ENCODE peak calls at places on chromosome 16, in nine cellular contexts. One of them, this sample, is unnamed.

GRCh38 chr16:77965346-77965745 is 57.0 kb upstream of the CLEC3A start:
- DNase-seq in neural crest cell: no peak
- DNase-seq in fibroblast of lung: no peak
- DNase-seq in epithelial cell of esophagus: no peak
- DNase-seq in psoas muscle: no peak
- DNase-seq in lung: no peak
- DNase-seq in progenitor cell of endocrine pancreas: no peak
- DNase-seq in spleen: no peak
- DNase-seq in AG10803: peak
- DNase-seq in this sample: no peak

GRCh38 chr16:89210165-89210903 is 7.2 kb upstream of the ZNF778 start:
- DNase-seq in neural crest cell: no peak
- DNase-seq in fibroblast of lung: no peak
- DNase-seq in epithelial cell of esophagus: no peak
- DNase-seq in psoas muscle: no peak
- DNase-seq in lung: no peak
- DNase-seq in progenitor cell of endocrine pancreas: no peak
- DNase-seq in spleen: no peak
- DNase-seq in AG10803: no peak
- DNase-seq in this sample: no peak

GRCh38 chr16:26111900-26112299 is 420.1 kb downstream of the HS3ST4 start:
- DNase-seq in neural crest cell: no peak
- DNase-seq in fibroblast of lung: no peak
- DNase-seq in epithelial cell of esophagus: no peak
- DNase-seq in psoas muscle: no peak
- DNase-seq in lung: no peak
- DNase-seq in progenitor cell of endocrine pancreas: no peak
- DNase-seq in spleen: no peak
- DNase-seq in AG10803: no peak
- DNase-seq in this sample: no peak

GRCh38 chr16:30548392-30549255 is 9.6 kb downstream of the ZNF764 start:
- DNase-seq in neural crest cell: no peak
- DNase-seq in fibroblast of lung: no peak
- DNase-seq in epithelial cell of esophagus: no peak
- DNase-seq in psoas muscle: no peak
- DNase-seq in lung: no peak
- DNase-seq in progenitor cell of endocrine pancreas: no peak
- DNase-seq in spleen: no peak
- DNase-seq in AG10803: no peak
- DNase-seq in this sample: no peak

GRCh38 chr16:27362570-27363245 is 39.3 kb upstream of the IL21R start:
- DNase-seq in neural crest cell: no peak
- DNase-seq in fibroblast of lung: no peak
- DNase-seq in epithelial cell of esophagus: no peak
- DNase-seq in psoas muscle: no peak
- DNase-seq in lung: no peak
- DNase-seq in progenitor cell of endocrine pancreas: no peak
- DNase-seq in spleen: no peak
- DNase-seq in AG10803: no peak
- DNase-seq in this sample: no peak

GRCh38 chr16:57493767-57494166 is 7.5 kb upstream of the DOK4 start:
- DNase-seq in neural crest cell: no peak
- DNase-seq in fibroblast of lung: no peak
- DNase-seq in epithelial cell of esophagus: no peak
- DNase-seq in psoas muscle: no peak
- DNase-seq in lung: no peak
- DNase-seq in progenitor cell of endocrine pancreas: no peak
- DNase-seq in spleen: no peak
- DNase-seq in AG10803: no peak
- DNase-seq in this sample: no peak

GRCh38 chr16:82796047-82796446 is 169.3 kb downstream of the CDH13 start:
- DNase-seq in neural crest cell: no peak
- DNase-seq in fibroblast of lung: no peak
- DNase-seq in epithelial cell of esophagus: no peak
- DNase-seq in psoas muscle: no peak
- DNase-seq in lung: no peak
- DNase-seq in progenitor cell of endocrine pancreas: no peak
- DNase-seq in spleen: no peak
- DNase-seq in AG10803: no peak
- DNase-seq in this sample: no peak

GRCh38 chr16:27843800-27844199 is 219.7 kb downstream of the GSG1L start:
- DNase-seq in neural crest cell: no peak
- DNase-seq in fibroblast of lung: no peak
- DNase-seq in epithelial cell of esophagus: no peak
- DNase-seq in psoas muscle: peak
- DNase-seq in lung: no peak
- DNase-seq in progenitor cell of endocrine pancreas: no peak
- DNase-seq in spleen: peak
- DNase-seq in AG10803: no peak
- DNase-seq in this sample: no peak

GRCh38 chr16:86502856-86503748 is 7.2 kb upstream of the FOXF1 start:
- DNase-seq in neural crest cell: no peak
- DNase-seq in fibroblast of lung: peak
- DNase-seq in epithelial cell of esophagus: no peak
- DNase-seq in psoas muscle: no peak
- DNase-seq in lung: no peak
- DNase-seq in progenitor cell of endocrine pancreas: no peak
- DNase-seq in spleen: no peak
- DNase-seq in AG10803: no peak
- DNase-seq in this sample: no peak

GRCh38 chr16:88804173-88804551 is 573 bp downstream of the CDT1 start:
- DNase-seq in neural crest cell: no peak
- DNase-seq in fibroblast of lung: no peak
- DNase-seq in epithelial cell of esophagus: no peak
- DNase-seq in psoas muscle: peak
- DNase-seq in lung: no peak
- DNase-seq in progenitor cell of endocrine pancreas: no peak
- DNase-seq in spleen: peak
- DNase-seq in AG10803: no peak
- DNase-seq in this sample: no peak

GRCh38 chr16:49338867-49339266 is 34.7 kb upstream of the C16orf78 start:
- DNase-seq in neural crest cell: no peak
- DNase-seq in fibroblast of lung: no peak
- DNase-seq in epithelial cell of esophagus: no peak
- DNase-seq in psoas muscle: no peak
- DNase-seq in lung: no peak
- DNase-seq in progenitor cell of endocrine pancreas: no peak
- DNase-seq in spleen: no peak
- DNase-seq in AG10803: no peak
- DNase-seq in this sample: no peak

GRCh38 chr16:49337814-49338350 is 35.7 kb upstream of the C16orf78 start:
- DNase-seq in neural crest cell: no peak
- DNase-seq in fibroblast of lung: no peak
- DNase-seq in epithelial cell of esophagus: no peak
- DNase-seq in psoas muscle: no peak
- DNase-seq in lung: no peak
- DNase-seq in progenitor cell of endocrine pancreas: no peak
- DNase-seq in spleen: no peak
- DNase-seq in AG10803: no peak
- DNase-seq in this sample: no peak

GRCh38 chr16:49333268-49333597 is 40.4 kb upstream of the C16orf78 start:
- DNase-seq in neural crest cell: no peak
- DNase-seq in fibroblast of lung: no peak
- DNase-seq in epithelial cell of esophagus: no peak
- DNase-seq in psoas muscle: no peak
- DNase-seq in lung: peak
- DNase-seq in progenitor cell of endocrine pancreas: no peak
- DNase-seq in spleen: no peak
- DNase-seq in AG10803: no peak
- DNase-seq in this sample: no peak

GRCh38 chr16:49336581-49336980 is 37.0 kb upstream of the C16orf78 start:
- DNase-seq in neural crest cell: no peak
- DNase-seq in fibroblast of lung: no peak
- DNase-seq in epithelial cell of esophagus: no peak
- DNase-seq in psoas muscle: no peak
- DNase-seq in lung: no peak
- DNase-seq in progenitor cell of endocrine pancreas: no peak
- DNase-seq in spleen: no peak
- DNase-seq in AG10803: no peak
- DNase-seq in this sample: no peak

GRCh38 chr16:49335828-49336227 is 37.8 kb upstream of the C16orf78 start:
- DNase-seq in neural crest cell: no peak
- DNase-seq in fibroblast of lung: no peak
- DNase-seq in epithelial cell of esophagus: no peak
- DNase-seq in psoas muscle: no peak
- DNase-seq in lung: no peak
- DNase-seq in progenitor cell of endocrine pancreas: no peak
- DNase-seq in spleen: no peak
- DNase-seq in AG10803: no peak
- DNase-seq in this sample: no peak
- TF ChIP-seq CTCF in neural crest cell: no peak
- TF ChIP-seq CTCF in fibroblast of lung: no peak
- TF ChIP-seq CTCF in epithelial cell of esophagus: no peak
- TF ChIP-seq CTCF in psoas muscle: no peak
- TF ChIP-seq CTCF in lung: no peak
- TF ChIP-seq CTCF in progenitor cell of endocrine pancreas: no peak
- TF ChIP-seq CTCF in spleen: no peak
- TF ChIP-seq CTCF in AG10803: no peak
- TF ChIP-seq CTCF in this sample: no peak

DNA sequence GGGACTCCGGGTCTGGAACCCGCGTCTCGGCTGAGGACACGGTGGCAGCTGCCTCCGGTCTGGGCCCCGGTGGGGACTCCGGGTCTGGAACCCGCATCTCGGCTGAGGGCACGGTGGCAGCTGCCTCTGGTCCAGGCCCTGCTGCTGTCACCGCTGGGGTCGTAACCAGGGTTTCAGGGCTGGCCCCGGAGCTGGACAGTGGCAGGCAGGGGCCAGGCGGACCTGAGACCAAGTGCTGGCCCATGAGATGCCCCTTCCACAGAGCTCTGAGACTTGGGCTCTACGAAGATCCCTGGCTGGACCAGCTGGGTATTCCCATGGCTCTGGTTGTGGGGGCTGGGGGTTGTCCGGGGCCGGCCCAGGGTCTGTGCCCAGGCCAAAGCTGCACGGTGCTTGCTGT is 3.8 kb downstream of the RPUSD1 start:
- DNase-seq in neural crest cell: no peak
- DNase-seq in fibroblast of lung: no peak
- DNase-seq in epithelial cell of esophagus: no peak
- DNase-seq in psoas muscle: no peak
- DNase-seq in lung: no peak
- DNase-seq in progenitor cell of endocrine pancreas: no peak
- DNase-seq in spleen: no peak
- DNase-seq in AG10803: no peak
- DNase-seq in this sample: no peak
- TF ChIP-seq CTCF in neural crest cell: no peak
- TF ChIP-seq CTCF in fibroblast of lung: no peak
- TF ChIP-seq CTCF in epithelial cell of esophagus: no peak
- TF ChIP-seq CTCF in psoas muscle: no peak
- TF ChIP-seq CTCF in lung: no peak
- TF ChIP-seq CTCF in progenitor cell of endocrine pancreas: no peak
- TF ChIP-seq CTCF in spleen: no peak
- TF ChIP-seq CTCF in AG10803: no peak
- TF ChIP-seq CTCF in this sample: no peak

GRCh38 chr16:68445458-68445857 is 2.9 kb downstream of the SMPD3 start:
- DNase-seq in neural crest cell: peak
- DNase-seq in fibroblast of lung: peak
- DNase-seq in epithelial cell of esophagus: peak
- DNase-seq in psoas muscle: no peak
- DNase-seq in lung: peak
- DNase-seq in progenitor cell of endocrine pancreas: peak
- DNase-seq in spleen: no peak
- DNase-seq in AG10803: no peak
- DNase-seq in this sample: peak
- TF ChIP-seq CTCF in neural crest cell: peak
- TF ChIP-seq CTCF in fibroblast of lung: peak
- TF ChIP-seq CTCF in epithelial cell of esophagus: peak
- TF ChIP-seq CTCF in psoas muscle: no peak
- TF ChIP-seq CTCF in lung: peak
- TF ChIP-seq CTCF in progenitor cell of endocrine pancreas: peak
- TF ChIP-seq CTCF in spleen: peak
- TF ChIP-seq CTCF in AG10803: peak
- TF ChIP-seq CTCF in this sample: peak

GRCh38 chr16:53220585-53220984 is 165.8 kb downstream of the CHD9 start:
- DNase-seq in neural crest cell: no peak
- DNase-seq in fibroblast of lung: no peak
- DNase-seq in epithelial cell of esophagus: no peak
- DNase-seq in psoas muscle: no peak
- DNase-seq in lung: no peak
- DNase-seq in progenitor cell of endocrine pancreas: no peak
- DNase-seq in spleen: no peak
- DNase-seq in AG10803: peak
- DNase-seq in this sample: peak
- TF ChIP-seq CTCF in neural crest cell: peak
- TF ChIP-seq CTCF in fibroblast of lung: peak
- TF ChIP-seq CTCF in epithelial cell of esophagus: peak
- TF ChIP-seq CTCF in psoas muscle: peak
- TF ChIP-seq CTCF in lung: no peak
- TF ChIP-seq CTCF in progenitor cell of endocrine pancreas: peak
- TF ChIP-seq CTCF in spleen: peak
- TF ChIP-seq CTCF in AG10803: peak
- TF ChIP-seq CTCF in this sample: peak

GRCh38 chr16:62190426-62190825 is 154.2 kb upstream of the CDH8 start:
- DNase-seq in neural crest cell: no peak
- DNase-seq in fibroblast of lung: no peak
- DNase-seq in epithelial cell of esophagus: peak
- DNase-seq in psoas muscle: no peak
- DNase-seq in lung: no peak
- DNase-seq in progenitor cell of endocrine pancreas: no peak
- DNase-seq in spleen: no peak
- DNase-seq in AG10803: no peak
- DNase-seq in this sample: no peak

GRCh38 chr16:62194828-62195227 is 158.6 kb upstream of the CDH8 start:
- DNase-seq in neural crest cell: no peak
- DNase-seq in fibroblast of lung: no peak
- DNase-seq in epithelial cell of esophagus: no peak
- DNase-seq in psoas muscle: no peak
- DNase-seq in lung: no peak
- DNase-seq in progenitor cell of endocrine pancreas: no peak
- DNase-seq in spleen: no peak
- DNase-seq in AG10803: no peak
- DNase-seq in this sample: no peak
- TF ChIP-seq CTCF in neural crest cell: peak
- TF ChIP-seq CTCF in fibroblast of lung: no peak
- TF ChIP-seq CTCF in epithelial cell of esophagus: no peak
- TF ChIP-seq CTCF in psoas muscle: no peak
- TF ChIP-seq CTCF in lung: no peak
- TF ChIP-seq CTCF in progenitor cell of endocrine pancreas: peak
- TF ChIP-seq CTCF in spleen: no peak
- TF ChIP-seq CTCF in AG10803: no peak
- TF ChIP-seq CTCF in this sample: no peak

GRCh38 chr16:67179421-67180080 is 4.2 kb downstream of the MATCAP1 start:
- DNase-seq in neural crest cell: no peak
- DNase-seq in fibroblast of lung: no peak
- DNase-seq in epithelial cell of esophagus: no peak
- DNase-seq in psoas muscle: no peak
- DNase-seq in lung: no peak
- DNase-seq in progenitor cell of endocrine pancreas: no peak
- DNase-seq in spleen: no peak
- DNase-seq in AG10803: no peak
- DNase-seq in this sample: no peak
- TF ChIP-seq CTCF in neural crest cell: peak
- TF ChIP-seq CTCF in fibroblast of lung: peak
- TF ChIP-seq CTCF in epithelial cell of esophagus: peak
- TF ChIP-seq CTCF in psoas muscle: no peak
- TF ChIP-seq CTCF in lung: no peak
- TF ChIP-seq CTCF in progenitor cell of endocrine pancreas: no peak
- TF ChIP-seq CTCF in spleen: no peak
- TF ChIP-seq CTCF in AG10803: peak
- TF ChIP-seq CTCF in this sample: peak

DNA sequence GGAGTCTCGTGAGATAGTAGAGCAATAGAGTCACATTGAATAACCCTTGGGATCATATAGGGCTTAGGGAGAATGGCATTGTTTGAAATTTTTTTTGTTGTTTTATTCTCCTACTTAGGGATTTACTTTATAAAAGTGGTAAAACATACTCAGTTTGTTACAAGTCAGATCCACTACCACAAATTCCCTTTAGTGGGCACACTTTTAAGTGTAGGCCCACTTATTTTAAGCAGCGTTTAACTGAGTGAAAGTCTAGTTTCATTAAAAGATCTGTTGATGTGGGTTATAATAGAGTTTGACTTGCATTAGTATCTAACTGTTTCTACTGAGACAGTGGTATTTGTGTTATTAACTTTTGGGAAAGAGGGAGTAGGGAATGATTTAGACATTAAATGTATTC is 49.3 kb downstream of the USP10 start:
- DNase-seq in neural crest cell: no peak
- DNase-seq in fibroblast of lung: no peak
- DNase-seq in epithelial cell of esophagus: no peak
- DNase-seq in psoas muscle: no peak
- DNase-seq in lung: no peak
- DNase-seq in progenitor cell of endocrine pancreas: no peak
- DNase-seq in spleen: no peak
- DNase-seq in AG10803: no peak
- DNase-seq in this sample: no peak
- TF ChIP-seq CTCF in neural crest cell: no peak
- TF ChIP-seq CTCF in fibroblast of lung: no peak
- TF ChIP-seq CTCF in epithelial cell of esophagus: no peak
- TF ChIP-seq CTCF in psoas muscle: no peak
- TF ChIP-seq CTCF in lung: no peak
- TF ChIP-seq CTCF in progenitor cell of endocrine pancreas: no peak
- TF ChIP-seq CTCF in spleen: no peak
- TF ChIP-seq CTCF in AG10803: peak
- TF ChIP-seq CTCF in this sample: peak

This sample was measured in HFFc6.